ENCODE peak calls at places on chromosomes 6 and 20, in seven cellular contexts. Z is astrocyte, D is fibroblast of lung, R is hypothalamus, K is ELF-1, Y is Kasumi-1, H is iPS DF 6.9. S is an unnamed sample.

GRCh38 chr6:31659649-31660223 is 842 bp downstream of the C6orf47 start:
- DNase-seq in Z (peak; percentile 19), D (peak; percentile 38), R (no peak), K (peak; percentile 38), Y (peak; percentile 23), H (no peak), S (no peak)

GRCh38 chr6:39465539-39465938 is 143.0 kb upstream of the KCNK16 start:
- DNase-seq in Z (no peak), D (no peak), R (no peak), K (no peak), Y (no peak), H (no peak), S (no peak)

GRCh38 chr6:5764401-5764955 is 242.2 kb downstream of the NRN1 start:
- DNase-seq in Z (peak; percentile 60), D (peak; percentile 63), R (peak; percentile 58), K (no peak), Y (no peak), H (no peak), S (no peak)

GRCh38 chr6:115740907-115741306 is 319.8 kb downstream of the FRK start:
- DNase-seq in Z (no peak), D (no peak), R (no peak), K (no peak), Y (no peak), H (no peak), S (no peak)

GRCh38 chr6:102853249-102853955 is 1459.9 kb downstream of the GRIK2 start:
- DNase-seq in Z (no peak), D (no peak), R (no peak), K (no peak), Y (no peak), H (no peak), S (no peak)

GRCh38 chr20:4546786-4547185 is 174.9 kb upstream of the PRND start:
- DNase-seq in Z (peak; percentile 91), D (peak; percentile 92), R (no peak), K (no peak), Y (no peak), H (no peak), S (no peak)

GRCh38 chr6:113481441-113481840 is 375.7 kb upstream of the MARCKS start:
- DNase-seq in Z (no peak), D (no peak), R (no peak), K (no peak), Y (no peak), H (no peak), S (no peak)

GRCh38 chr6:137277971-137278602 is 58.9 kb upstream of the IFNGR1 start:
- DNase-seq in Z (peak; percentile 72), D (peak; percentile 82), R (no peak), K (peak; percentile 65), Y (no peak), H (no peak), S (peak; percentile 33)

GRCh38 chr6:4899249-4899648 is 104.6 kb downstream of the RPP40 start:
- DNase-seq in Z (no peak), D (no peak), R (no peak), K (no peak), Y (no peak), H (no peak), S (no peak)

GRCh38 chr6:47651505-47651944 is 46.9 kb upstream of the ADGRF4 start:
- DNase-seq in Z (peak; percentile 77), D (peak; percentile 83), R (no peak), K (no peak), Y (no peak), H (no peak), S (no peak)

GRCh38 chr6:42010185-42010872 is 40.0 kb upstream of the TAF8 start:
- DNase-seq in Z (no peak), D (no peak), R (no peak), K (peak; percentile 75), Y (peak; percentile 89), H (no peak), S (no peak)

GRCh38 chr6:151387581-151387980 is 3.8 kb downstream of the ZBTB2 start:
- DNase-seq in Z (peak; percentile 84), D (peak; percentile 88), R (no peak), K (no peak), Y (no peak), H (no peak), S (no peak)

GRCh38 chr6:26439552-26440125 is 665 bp upstream of the BTN3A3 start:
- DNase-seq in Z (no peak), D (no peak), R (no peak), K (no peak), Y (no peak), H (no peak), S (no peak)

GRCh38 chr20:47235111-47235510 is 121.4 kb downstream of the ZMYND8 start:
- DNase-seq in Z (no peak), D (no peak), R (no peak), K (no peak), Y (no peak), H (no peak), S (no peak)

GRCh38 chr6:11231564-11232176 is 798 bp downstream of the NEDD9 start:
- DNase-seq in Z (peak; percentile 49), D (peak; percentile 61), R (no peak), K (peak; percentile 17), Y (no peak), H (no peak), S (no peak)

GRCh38 chr20:41348430-41349172 is 8.0 kb downstream of the LPIN3 start:
- DNase-seq in Z (no peak), D (no peak), R (no peak), K (no peak), Y (no peak), H (no peak), S (no peak)

GRCh38 chr20:11076434-11076833 is 402.6 kb upstream of the JAG1 start:
- DNase-seq in Z (no peak), D (no peak), R (no peak), K (peak; percentile 4), Y (no peak), H (no peak), S (no peak)

GRCh38 chr20:64238851-64239387 is 16.6 kb upstream of the PCMTD2 start:
- DNase-seq in Z (no peak), D (no peak), R (no peak), K (no peak), Y (no peak), H (no peak), S (no peak)

S was measured in NT2/D1.